ENCODE peak calls at places on chromosomes 16 and 17, in seven cellular contexts. R, J, X, O, C, I and K are unnamed samples.

GRCh38 chr17:77257169-77257568 is 116.4 kb downstream of the SEC14L1 start:
- DNase-seq in R (no peak), J (no peak), X (no peak), O (no peak), C (no peak), I (no peak), K (no peak)

GRCh38 chr17:60075981-60076380 is 2.7 kb downstream of the HEATR6 start:
- DNase-seq in R (no peak), J (no peak), X (no peak), O (no peak), C (no peak), I (no peak), K (no peak)

GRCh38 chr17:8994319-8994718 is 27.0 kb upstream of the NTN1 start:
- DNase-seq in R (peak), J (peak), X (peak), O (peak), C (peak), I (peak), K (peak)

GRCh38 chr16:396605-397004 is 394 bp upstream of the NME4 start:
- DNase-seq in R (no peak), J (peak), X (no peak), O (no peak), C (no peak), I (peak), K (peak)

GRCh38 chr17:40349477-40350409 is 14.8 kb downstream of the GJD3 start:
- DNase-seq in R (no peak), J (no peak), X (no peak), O (no peak), C (no peak), I (no peak), K (no peak)

GRCh38 chr16:89198417-89199240 is 1.7 kb downstream of the SLC22A31 start:
- DNase-seq in R (no peak), J (no peak), X (peak), O (no peak), C (no peak), I (no peak), K (peak)

GRCh38 chr16:86718118-86718517 is 139.8 kb downstream of the FOXL1 start:
- DNase-seq in R (no peak), J (no peak), X (no peak), O (no peak), C (no peak), I (no peak), K (no peak)

GRCh38 chr16:72858611-72859493 is 189.1 kb downstream of the ZFHX3 start:
- DNase-seq in R (no peak), J (no peak), X (no peak), O (no peak), C (no peak), I (no peak), K (no peak)

GRCh38 chr17:47257651-47258339 is 4.2 kb downstream of the ITGB3 start:
- DNase-seq in R (no peak), J (no peak), X (no peak), O (no peak), C (no peak), I (no peak), K (no peak)

GRCh38 chr16:52446076-52446475 is 100.9 kb downstream of the TOX3 start:
- DNase-seq in R (no peak), J (no peak), X (no peak), O (no peak), C (no peak), I (peak), K (no peak)

GRCh38 chr17:15996322-15996721 is 3.2 kb downstream of the ZSWIM7 start:
- DNase-seq in R (no peak), J (no peak), X (no peak), O (no peak), C (no peak), I (no peak), K (no peak)

GRCh38 chr17:6428207-6428965 is 6.5 kb downstream of the AIPL1 start:
- DNase-seq in R (no peak), J (no peak), X (no peak), O (no peak), C (no peak), I (no peak), K (peak)

GRCh38 chr17:72116692-72117469 is 3.9 kb upstream of the SOX9 start:
- DNase-seq in R (no peak), J (no peak), X (no peak), O (no peak), C (no peak), I (no peak), K (peak)

GRCh38 chr16:19295393-19295792 is 9.9 kb downstream of the CLEC19A start:
- DNase-seq in R (no peak), J (no peak), X (no peak), O (no peak), C (no peak), I (no peak), K (no peak)

GRCh38 chr16:67767953-67768352 is 38.4 kb downstream of the RANBP10 start:
- DNase-seq in R (no peak), J (no peak), X (no peak), O (peak), C (no peak), I (no peak), K (no peak)

GRCh38 chr16:87040169-87041117 is 276.7 kb downstream of the C16orf95 start:
- DNase-seq in R (no peak), J (no peak), X (no peak), O (no peak), C (no peak), I (no peak), K (peak)

GRCh38 chr16:85238233-85238647 is 126.0 kb upstream of the CIBAR2 start:
- DNase-seq in R (no peak), J (no peak), X (peak), O (peak), C (no peak), I (no peak), K (peak)

GRCh38 chr16:67169642-67170167 is 633 bp upstream of the NOL3 start:
- DNase-seq in R (no peak), J (peak), X (no peak), O (no peak), C (no peak), I (peak), K (peak)

GRCh38 chr16:49782405-49782804 is 73.5 kb downstream of the ZNF423 start:
- DNase-seq in R (no peak), J (no peak), X (no peak), O (no peak), C (no peak), I (no peak), K (no peak)

GRCh38 chr16:680967-681745 is 946 bp downstream of the STUB1 start:
- DNase-seq in R (no peak), J (no peak), X (peak), O (no peak), C (no peak), I (no peak), K (no peak)

GRCh38 chr17:76582660-76583059 is 3.0 kb downstream of the ST6GALNAC2 start:
- DNase-seq in R (no peak), J (no peak), X (no peak), O (no peak), C (no peak), I (no peak), K (no peak)

GRCh38 chr16:88382491-88383400 is at the start of gene ZNF469:
- DNase-seq in R (no peak), J (no peak), X (peak), O (no peak), C (no peak), I (no peak), K (peak)

GRCh38 chr17:41184480-41184961 is at the start of gene KRTAP4-1:
- DNase-seq in R (no peak), J (no peak), X (peak), O (no peak), C (no peak), I (no peak), K (no peak)

GRCh38 chr16:2492292-2492691 is 17.4 kb downstream of the TBC1D24 start:
- DNase-seq in R (no peak), J (no peak), X (no peak), O (no peak), C (no peak), I (no peak), K (no peak)

GRCh38 chr17:35577826-35578194 is 561 bp downstream of the PEX12 start:
- DNase-seq in R (no peak), J (no peak), X (no peak), O (no peak), C (no peak), I (no peak), K (no peak)

GRCh38 chr17:15963670-15964110 is 18.8 kb downstream of the ADORA2B start:
- DNase-seq in R (peak), J (no peak), X (no peak), O (no peak), C (no peak), I (no peak), K (no peak)

GRCh38 chr16:67672739-67673662 is 6.4 kb downstream of the C16orf86 start:
- DNase-seq in R (peak), J (no peak), X (peak), O (peak), C (peak), I (peak), K (no peak)

GRCh38 chr16:58035356-58036170 is 10.0 kb downstream of the MMP15 start:
- DNase-seq in R (no peak), J (no peak), X (no peak), O (no peak), C (no peak), I (no peak), K (peak)

GRCh38 chr17:43768382-43768781 is 9.8 kb upstream of the SOST start:
- DNase-seq in R (no peak), J (no peak), X (peak), O (no peak), C (no peak), I (no peak), K (no peak)

GRCh38 chr17:63423251-63423950 is 22.7 kb downstream of the CYB561 start:
- DNase-seq in R (no peak), J (no peak), X (no peak), O (no peak), C (no peak), I (no peak), K (no peak)

GRCh38 chr17:981292-981658 is 1.7 kb upstream of the NXN start:
- DNase-seq in R (no peak), J (no peak), X (no peak), O (no peak), C (no peak), I (no peak), K (no peak)

GRCh38 chr17:49862781-49863331 is 15.0 kb upstream of the TAC4 start:
- DNase-seq in R (no peak), J (no peak), X (no peak), O (no peak), C (no peak), I (no peak), K (no peak)

GRCh38 chr16:87000007-87000406 is 317.2 kb downstream of the C16orf95 start:
- DNase-seq in R (no peak), J (no peak), X (no peak), O (no peak), C (no peak), I (no peak), K (no peak)

GRCh38 chr16:67543036-67543435 is 14.4 kb downstream of the RIPOR1 start:
- DNase-seq in R (no peak), J (no peak), X (peak), O (no peak), C (no peak), I (no peak), K (no peak)

GRCh38 chr16:67967183-67967955 is 1.1 kb downstream of the SLC12A4 start:
- DNase-seq in R (no peak), J (no peak), X (no peak), O (no peak), C (no peak), I (peak), K (no peak)

GRCh38 chr17:7263071-7263800 is 958 bp upstream of the CLDN7 start:
- DNase-seq in R (peak), J (peak), X (peak), O (no peak), C (no peak), I (peak), K (no peak)

GRCh38 chr16:77262971-77263370 is 63.8 kb downstream of the SYCE1L start:
- DNase-seq in R (no peak), J (no peak), X (no peak), O (no peak), C (no peak), I (no peak), K (no peak)